ENCODE peak calls at places on chromosomes 2 and 18, in six cellular contexts. C is left ventricle myocardium inferior; M is astrocyte of the spinal cord; R is Caco-2; Z is neural progenitor cell; Y is CD8-positive, alpha-beta T cell. F is an unnamed sample.

GRCh38 chr2:19900536-19901200 is 1.1 kb downstream of the TTC32 start:
- DNase-seq in C (no peak), M (peak; percentile 41), R (no peak), Z (peak; percentile 13), Y (peak; percentile 26), F (no peak)

GRCh38 chr2:156702520-156702919 is 266.3 kb downstream of the GPD2 start:
- DNase-seq in C (no peak), M (no peak), R (no peak), Z (no peak), Y (no peak), F (no peak)

GRCh38 chr18:62379051-62379450 is 53.9 kb downstream of the TNFRSF11A start:
- DNase-seq in C (no peak), M (no peak), R (no peak), Z (no peak), Y (no peak), F (no peak)

GRCh38 chr2:188607501-188607900 is 315.8 kb downstream of the GULP1 start:
- DNase-seq in C (no peak), M (peak; percentile 61), R (no peak), Z (no peak), Y (no peak), F (no peak)

GRCh38 chr2:88638743-88639142 is 11.5 kb upstream of the EIF2AK3 start:
- DNase-seq in C (no peak), M (no peak), R (no peak), Z (no peak), Y (no peak), F (no peak)

GRCh38 chr18:49021433-49022129 is 70.8 kb upstream of the SMAD7 start:
- DNase-seq in C (peak; percentile 38), M (peak; percentile 20), R (peak; percentile 69), Z (peak; percentile 40), Y (peak; percentile 28), F (peak; percentile 90)

GRCh38 chr2:23486676-23487075 is 101.7 kb downstream of the KLHL29 start:
- DNase-seq in C (peak; percentile 53), M (peak; percentile 36), R (no peak), Z (no peak), Y (no peak), F (no peak)

GRCh38 chr18:50715919-50716318 is 103.9 kb downstream of the MRO start:
- DNase-seq in C (no peak), M (no peak), R (no peak), Z (no peak), Y (no peak), F (no peak)

GRCh38 chr18:76801567-76802505 is 20.5 kb upstream of the ZNF236 start:
- DNase-seq in C (peak; percentile 59), M (peak; percentile 50), R (no peak), Z (peak; percentile 70), Y (peak; percentile 26), F (peak; percentile 53)

GRCh38 chr2:169565686-169566085 is 8.0 kb downstream of the FASTKD1 start:
- DNase-seq in C (no peak), M (no peak), R (no peak), Z (no peak), Y (no peak), F (no peak)

GRCh38 chr2:105950521-105951389 is 206.0 kb downstream of the NCK2 start:
- DNase-seq in C (no peak), M (peak; percentile 3), R (no peak), Z (peak; percentile 93), Y (no peak), F (no peak)

GRCh38 chr18:45014047-45014501 is 333.4 kb downstream of the SETBP1 start:
- DNase-seq in C (no peak), M (peak; percentile 88), R (no peak), Z (peak; percentile 32), Y (no peak), F (no peak)

GRCh38 chr2:38740851-38741541 is 10.2 kb downstream of the SRSF7 start:
- DNase-seq in C (no peak), M (peak; percentile 58), R (no peak), Z (peak; percentile 48), Y (no peak), F (no peak)

DNA sequence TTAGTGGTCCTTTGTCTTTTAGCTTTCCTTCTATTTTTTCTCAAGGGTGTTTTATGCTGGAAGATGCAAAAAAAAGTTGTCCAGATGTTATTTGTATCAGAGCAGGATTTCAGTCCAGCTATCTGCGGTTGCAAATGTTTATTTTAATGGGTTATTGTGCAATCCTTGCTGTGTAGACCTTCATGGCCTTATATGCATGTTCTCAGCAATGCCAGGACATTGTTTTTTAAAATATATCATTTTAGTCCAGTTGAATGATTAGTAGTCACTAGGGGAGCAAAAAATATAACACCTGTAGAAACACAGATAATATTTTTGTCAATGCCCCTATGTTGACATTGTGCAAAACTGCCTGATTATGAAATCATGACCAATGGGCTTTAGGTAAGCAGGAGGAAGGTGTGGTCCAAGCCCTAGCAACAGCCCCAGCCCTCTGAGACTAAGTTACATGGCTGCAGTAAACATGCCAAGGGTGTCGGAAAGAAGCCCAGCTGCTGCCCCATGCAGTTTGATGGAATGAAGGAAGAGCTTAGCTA is 638.2 kb upstream of the ZEB2 start:
- DNase-seq in C (peak; percentile 64), M (peak; percentile 88), R (no peak), Z (no peak), Y (no peak), F (no peak)
- H3K4me3 ChIP-seq in C (no peak overlapping the region), M (no peak overlapping the region), R (no peak overlapping the region), Z (no peak overlapping the region), Y (no peak overlapping the region), F (no peak overlapping the region)

GRCh38 chr2:72953528-72953927 is 36.2 kb downstream of the EMX1 start:
- DNase-seq in C (no peak), M (no peak), R (no peak), Z (no peak), Y (no peak), F (no peak)

GRCh38 chr2:72952110-72952823 is 34.9 kb downstream of the EMX1 start:
- DNase-seq in C (no peak), M (no peak), R (no peak), Z (no peak), Y (no peak), F (no peak)

GRCh38 chr2:72953976-72954375 is 36.7 kb downstream of the EMX1 start:
- DNase-seq in C (no peak), M (no peak), R (no peak), Z (no peak), Y (peak; percentile 16), F (no peak)

GRCh38 chr2:72951303-72952095 is 34.2 kb downstream of the EMX1 start:
- DNase-seq in C (no peak), M (no peak), R (no peak), Z (no peak), Y (no peak), F (no peak)

DNA sequence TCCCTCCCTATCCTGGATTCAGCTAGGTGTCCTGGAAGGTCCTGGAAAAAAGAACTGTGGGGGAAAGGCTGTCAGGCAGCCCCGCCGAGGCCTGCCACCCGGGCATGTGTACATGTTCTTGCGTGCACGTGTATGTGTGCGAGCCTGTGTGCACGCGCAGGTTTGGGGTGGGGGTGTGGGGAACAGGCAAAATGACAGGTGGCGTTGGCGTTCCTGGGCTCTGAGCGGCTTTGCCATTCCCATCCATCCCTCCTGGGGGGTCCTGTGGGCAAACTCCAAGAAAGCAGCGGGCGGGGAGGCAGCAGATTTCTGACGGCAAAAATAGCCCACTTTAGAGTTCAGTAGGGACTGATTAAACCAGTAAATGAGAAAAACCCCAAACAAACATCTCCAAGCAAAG is 35.6 kb downstream of the EMX1 start:
- DNase-seq in C (no peak), M (no peak), R (no peak), Z (no peak), Y (no peak), F (no peak)
- H3K4me3 ChIP-seq in C (no peak overlapping the region), M (no peak overlapping the region), R (no peak overlapping the region), Z (no peak overlapping the region), Y (no peak overlapping the region), F (no peak overlapping the region)

GRCh38 chr2:15943378-15943851 is 3.1 kb downstream of the MYCN start:
- DNase-seq in C (peak; percentile 38), M (no peak), R (peak; percentile 56), Z (peak; percentile 85), Y (no peak), F (no peak)
- H3K4me3 ChIP-seq in C (peak overlapping the region; percentile 73), M (no peak overlapping the region), R (peak overlapping the region; percentile 75), Z (peak overlapping the region; percentile 78), Y (no peak overlapping the region), F (no peak overlapping the region)

GRCh38 chr2:185736210-185736609 is 2.4 kb upstream of the FSIP2 start:
- DNase-seq in C (no peak), M (no peak), R (no peak), Z (no peak), Y (no peak), F (no peak)
- H3K4me3 ChIP-seq in C (no peak overlapping the region), M (no peak overlapping the region), R (no peak overlapping the region), Z (no peak overlapping the region), Y (no peak overlapping the region), F (no peak overlapping the region)

GRCh38 chr18:35646449-35646848 is 64.9 kb downstream of the GALNT1 start:
- DNase-seq in C (no peak), M (no peak), R (no peak), Z (no peak), Y (no peak), F (no peak)
- H3K4me3 ChIP-seq in C (no peak overlapping the region), M (no peak overlapping the region), R (no peak overlapping the region), Z (no peak overlapping the region), Y (no peak overlapping the region), F (no peak overlapping the region)

F was measured in upper lobe of left lung.